ENCODE peak calls at places on chromosomes 2 and 18, in five cellular contexts. One of them, this sample, is unnamed. For H3K9me3, the result is how much of the 10 kb centered on the place peaks cover.

GRCh38 chr2:121529439-121530209 is 1.1 kb upstream of the RNU4ATAC start:
- DNase-seq in psoas muscle: peak
- DNase-seq in uterus: peak
- DNase-seq in pancreas: peak
- DNase-seq in CD4-positive, alpha-beta memory T cell: no peak
- DNase-seq in this sample: peak

GRCh38 chr2:26880161-26880560 is 32.2 kb downstream of the DPYSL5 start:
- DNase-seq in psoas muscle: no peak
- DNase-seq in uterus: no peak
- DNase-seq in pancreas: no peak
- DNase-seq in CD4-positive, alpha-beta memory T cell: no peak
- DNase-seq in this sample: no peak

GRCh38 chr2:239945751-239946569 is 79.2 kb downstream of the NDUFA10 start:
- DNase-seq in psoas muscle: peak
- DNase-seq in uterus: peak
- DNase-seq in pancreas: peak
- DNase-seq in CD4-positive, alpha-beta memory T cell: no peak
- DNase-seq in this sample: no peak

GRCh38 chr2:1865716-1866234 is 121.5 kb upstream of the PXDN start:
- DNase-seq in psoas muscle: no peak
- DNase-seq in uterus: no peak
- DNase-seq in pancreas: no peak
- DNase-seq in CD4-positive, alpha-beta memory T cell: no peak
- DNase-seq in this sample: no peak

GRCh38 chr2:72859831-72860262 is 27.4 kb upstream of the SPR start:
- DNase-seq in psoas muscle: no peak
- DNase-seq in uterus: peak
- DNase-seq in pancreas: no peak
- DNase-seq in CD4-positive, alpha-beta memory T cell: peak
- DNase-seq in this sample: no peak

GRCh38 chr2:158154596-158154995 is 52.9 kb downstream of the UPP2 start:
- DNase-seq in psoas muscle: no peak
- DNase-seq in uterus: no peak
- DNase-seq in pancreas: no peak
- DNase-seq in CD4-positive, alpha-beta memory T cell: no peak
- DNase-seq in this sample: no peak

GRCh38 chr2:238997137-238997390 is 149.2 kb downstream of the TWIST2 start:
- DNase-seq in psoas muscle: no peak
- DNase-seq in uterus: no peak
- DNase-seq in pancreas: no peak
- DNase-seq in CD4-positive, alpha-beta memory T cell: no peak
- DNase-seq in this sample: no peak

GRCh38 chr18:22453337-22453736 is 35.6 kb upstream of the CTAGE1 start:
- DNase-seq in psoas muscle: no peak
- DNase-seq in uterus: no peak
- DNase-seq in pancreas: no peak
- DNase-seq in CD4-positive, alpha-beta memory T cell: no peak
- DNase-seq in this sample: no peak

GRCh38 chr18:68803371-68803770 is 5.5 kb downstream of the CCDC102B start:
- DNase-seq in psoas muscle: peak
- DNase-seq in uterus: peak
- DNase-seq in pancreas: no peak
- DNase-seq in CD4-positive, alpha-beta memory T cell: no peak
- DNase-seq in this sample: peak

GRCh38 chr2:100844514-100844913 is 24.6 kb downstream of the NPAS2 start:
- DNase-seq in psoas muscle: no peak
- DNase-seq in uterus: no peak
- DNase-seq in pancreas: no peak
- DNase-seq in CD4-positive, alpha-beta memory T cell: no peak
- DNase-seq in this sample: no peak

GRCh38 chr2:180571559-180571958 is 408.8 kb upstream of the UBE2E3 start:
- DNase-seq in psoas muscle: no peak
- DNase-seq in uterus: no peak
- DNase-seq in pancreas: no peak
- DNase-seq in CD4-positive, alpha-beta memory T cell: no peak
- DNase-seq in this sample: no peak

GRCh38 chr2:54894467-54894866 is 155.8 kb downstream of the RTN4 start:
- DNase-seq in psoas muscle: no peak
- DNase-seq in uterus: no peak
- DNase-seq in pancreas: no peak
- DNase-seq in CD4-positive, alpha-beta memory T cell: no peak
- DNase-seq in this sample: no peak

GRCh38 chr2:101805146-101806088 is 107.9 kb downstream of the MAP4K4 start:
- DNase-seq in psoas muscle: no peak
- DNase-seq in uterus: peak
- DNase-seq in pancreas: no peak
- DNase-seq in CD4-positive, alpha-beta memory T cell: no peak
- DNase-seq in this sample: no peak

GRCh38 chr2:134852518-134852917 is 14.1 kb downstream of the ACMSD start:
- DNase-seq in psoas muscle: no peak
- DNase-seq in uterus: no peak
- DNase-seq in pancreas: no peak
- DNase-seq in CD4-positive, alpha-beta memory T cell: no peak
- DNase-seq in this sample: no peak

GRCh38 chr2:210606001-210606400 is 49.6 kb downstream of the CPS1 start:
- DNase-seq in psoas muscle: no peak
- DNase-seq in uterus: no peak
- DNase-seq in pancreas: no peak
- DNase-seq in CD4-positive, alpha-beta memory T cell: no peak
- DNase-seq in this sample: no peak

GRCh38 chr2:1553671-1554295 is 140.5 kb downstream of the TPO start:
- DNase-seq in psoas muscle: no peak
- DNase-seq in uterus: peak
- DNase-seq in pancreas: no peak
- DNase-seq in CD4-positive, alpha-beta memory T cell: no peak
- DNase-seq in this sample: no peak

GRCh38 chr2:209808521-209808920 is 36.9 kb downstream of the UNC80 start:
- DNase-seq in psoas muscle: no peak
- DNase-seq in uterus: no peak
- DNase-seq in pancreas: peak
- DNase-seq in CD4-positive, alpha-beta memory T cell: no peak
- DNase-seq in this sample: no peak

GRCh38 chr2:130300258-130300969 is 42.3 kb upstream of the IMP4 start:
- DNase-seq in psoas muscle: no peak
- DNase-seq in uterus: no peak
- DNase-seq in pancreas: no peak
- DNase-seq in CD4-positive, alpha-beta memory T cell: no peak
- DNase-seq in this sample: no peak
- H3K9me3 ChIP-seq in psoas muscle: under half
- H3K9me3 ChIP-seq in uterus: under half
- H3K9me3 ChIP-seq in pancreas: under half
- H3K9me3 ChIP-seq in CD4-positive, alpha-beta memory T cell: under half
- H3K9me3 ChIP-seq in this sample: under half

GRCh38 chr18:78140294-78140693 is 839.3 kb upstream of the SALL3 start:
- DNase-seq in psoas muscle: no peak
- DNase-seq in uterus: no peak
- DNase-seq in pancreas: no peak
- DNase-seq in CD4-positive, alpha-beta memory T cell: no peak
- DNase-seq in this sample: no peak
- H3K9me3 ChIP-seq in psoas muscle: under half
- H3K9me3 ChIP-seq in uterus: under half
- H3K9me3 ChIP-seq in pancreas: under half
- H3K9me3 ChIP-seq in CD4-positive, alpha-beta memory T cell: under half
- H3K9me3 ChIP-seq in this sample: under half

GRCh38 chr2:123840614-123841013 is 184.5 kb upstream of the CNTNAP5 start:
- DNase-seq in psoas muscle: no peak
- DNase-seq in uterus: no peak
- DNase-seq in pancreas: no peak
- DNase-seq in CD4-positive, alpha-beta memory T cell: no peak
- DNase-seq in this sample: no peak

GRCh38 chr2:123839326-123839725 is 185.8 kb upstream of the CNTNAP5 start:
- DNase-seq in psoas muscle: no peak
- DNase-seq in uterus: no peak
- DNase-seq in pancreas: no peak
- DNase-seq in CD4-positive, alpha-beta memory T cell: no peak
- DNase-seq in this sample: no peak

DNA sequence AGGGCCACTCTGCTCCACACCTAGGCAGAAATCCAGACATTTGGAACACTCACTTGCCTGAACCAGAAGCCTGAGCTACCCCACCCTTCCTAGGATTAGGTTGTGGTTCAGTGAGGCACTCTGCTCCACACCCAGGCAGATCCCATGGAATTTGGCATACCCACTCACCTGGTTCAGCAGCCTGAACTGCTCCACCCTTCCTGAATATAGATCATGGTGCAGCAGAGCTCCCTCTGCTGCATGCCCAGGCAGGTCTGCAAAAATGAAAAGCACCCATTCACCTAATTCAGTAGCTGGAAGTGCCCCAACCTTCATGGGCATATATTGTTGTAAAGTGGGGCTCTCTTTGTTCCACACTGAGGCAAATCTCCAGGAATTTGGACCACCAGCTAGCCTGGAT is 185.1 kb upstream of the CNTNAP5 start:
- DNase-seq in psoas muscle: no peak
- DNase-seq in uterus: no peak
- DNase-seq in pancreas: no peak
- DNase-seq in CD4-positive, alpha-beta memory T cell: no peak
- DNase-seq in this sample: no peak
- H3K9me3 ChIP-seq in psoas muscle: under half
- H3K9me3 ChIP-seq in uterus: under half
- H3K9me3 ChIP-seq in pancreas: under half
- H3K9me3 ChIP-seq in CD4-positive, alpha-beta memory T cell: under half
- H3K9me3 ChIP-seq in this sample: under half

GRCh38 chr2:224736227-224736626 is 20.1 kb upstream of the CCDC195 start:
- DNase-seq in psoas muscle: no peak
- DNase-seq in uterus: no peak
- DNase-seq in pancreas: no peak
- DNase-seq in CD4-positive, alpha-beta memory T cell: no peak
- DNase-seq in this sample: no peak
- H3K9me3 ChIP-seq in psoas muscle: under half
- H3K9me3 ChIP-seq in uterus: under half
- H3K9me3 ChIP-seq in pancreas: under half
- H3K9me3 ChIP-seq in CD4-positive, alpha-beta memory T cell: under half
- H3K9me3 ChIP-seq in this sample: under half